ENCODE peak calls at places on chromosomes 4 and X, in eight cellular contexts. W is fibroblast of lung; D is left ventricle myocardium inferior; K is tibial artery; A is esophagus muscularis mucosa; Q is A549; Y is naive thymus-derived CD4-positive, alpha-beta T cell; G is ovary. J is an unnamed sample.

GRCh38 chr4:98505991-98506390 is 152.4 kb downstream of the TSPAN5 start:
- DNase-seq in W (no peak), D (no peak), K (no peak), A (no peak), Q (no peak), Y (no peak), G (no peak), J (no peak)

GRCh38 chrX:134738986-134739744 is 80.9 kb upstream of the PLAC1 start:
- DNase-seq in W (no peak), D (no peak), K (no peak), A (no peak), Q (no peak), Y (no peak), G (no peak), J (no peak)

GRCh38 chr4:107552306-107552705 is 167.7 kb downstream of the PAPSS1 start:
- DNase-seq in W (no peak), D (no peak), K (no peak), A (no peak), Q (no peak), Y (no peak), G (no peak), J (no peak)

GRCh38 chr4:76292730-76293129 is 13.8 kb upstream of the STBD1 start:
- DNase-seq in W (no peak), D (no peak), K (no peak), A (no peak), Q (no peak), Y (no peak), G (no peak), J (no peak)

GRCh38 chr4:151807220-151807619 is 46.4 kb upstream of the GATB start:
- DNase-seq in W (peak), D (peak), K (no peak), A (no peak), Q (no peak), Y (no peak), G (no peak), J (no peak)

GRCh38 chr4:152273343-152273742 is 262.5 kb downstream of the FBXW7 start:
- DNase-seq in W (no peak), D (no peak), K (no peak), A (peak), Q (no peak), Y (no peak), G (no peak), J (no peak)

GRCh38 chrX:9807355-9808182 is 21.3 kb downstream of the SHROOM2 start:
- DNase-seq in W (no peak), D (no peak), K (no peak), A (no peak), Q (no peak), Y (no peak), G (no peak), J (no peak)

GRCh38 chr4:77418333-77418732 is 187.3 kb upstream of the CXCL13 start:
- DNase-seq in W (no peak), D (no peak), K (no peak), A (no peak), Q (no peak), Y (no peak), G (no peak), J (no peak)

GRCh38 chr4:128840711-128841318 is 31.3 kb downstream of the JADE1 start:
- DNase-seq in W (no peak), D (no peak), K (no peak), A (no peak), Q (no peak), Y (no peak), G (no peak), J (no peak)

GRCh38 chrX:15686818-15687685 is 22.4 kb upstream of the CLTRN start:
- DNase-seq in W (peak), D (no peak), K (peak), A (no peak), Q (peak), Y (peak), G (peak), J (peak)

GRCh38 chrX:110146521-110146920 is 143.6 kb downstream of the TMEM164 start:
- DNase-seq in W (peak), D (no peak), K (no peak), A (no peak), Q (peak), Y (no peak), G (peak), J (peak)

GRCh38 chr4:13534344-13535063 is 9.8 kb downstream of the NKX3-2 start:
- DNase-seq in W (no peak), D (no peak), K (no peak), A (peak), Q (no peak), Y (no peak), G (no peak), J (no peak)

GRCh38 chrX:153474718-153475117 is 4.3 kb upstream of the HAUS7 start:
- DNase-seq in W (peak), D (peak), K (peak), A (no peak), Q (no peak), Y (peak), G (peak), J (peak)

GRCh38 chr4:142091085-142091513 is 454.7 kb downstream of the IL15 start:
- DNase-seq in W (peak), D (no peak), K (peak), A (no peak), Q (peak), Y (no peak), G (peak), J (no peak)

GRCh38 chrX:153482376-153483015 is 12.1 kb upstream of the HAUS7 start:
- DNase-seq in W (no peak), D (no peak), K (no peak), A (no peak), Q (no peak), Y (no peak), G (no peak), J (no peak)

GRCh38 chrX:49884290-49884862 is 5.1 kb downstream of the USP27X start:
- DNase-seq in W (peak), D (peak), K (peak), A (no peak), Q (peak), Y (peak), G (peak), J (peak)

GRCh38 chr4:34108456-34108855 is 2135.9 kb downstream of the ARAP2 start:
- DNase-seq in W (peak), D (no peak), K (no peak), A (no peak), Q (no peak), Y (no peak), G (no peak), J (no peak)

GRCh38 chr4:183256756-183257385 is 63.2 kb downstream of the CLDN22 start:
- DNase-seq in W (peak), D (peak), K (peak), A (no peak), Q (peak), Y (peak), G (peak), J (peak)

GRCh38 chr4:175651701-175652100 is 160.4 kb downstream of the GPM6A start:
- DNase-seq in W (no peak), D (no peak), K (no peak), A (no peak), Q (no peak), Y (no peak), G (no peak), J (no peak)

GRCh38 chr4:30718021-30718888 is 1.9 kb upstream of the PCDH7 start:
- DNase-seq in W (peak), D (peak), K (peak), A (no peak), Q (peak), Y (no peak), G (peak), J (no peak)

GRCh38 chr4:86358176-86358701 is 1.6 kb downstream of the MAPK10 start:
- DNase-seq in W (peak), D (no peak), K (no peak), A (no peak), Q (no peak), Y (no peak), G (peak), J (no peak)

GRCh38 chr4:117134386-117134785 is 49.0 kb upstream of the TRAM1L1 start:
- DNase-seq in W (peak), D (no peak), K (no peak), A (no peak), Q (peak), Y (no peak), G (no peak), J (no peak)

GRCh38 chr4:142752331-142752830 is 93.7 kb downstream of the INPP4B start:
- DNase-seq in W (no peak), D (no peak), K (no peak), A (no peak), Q (no peak), Y (no peak), G (no peak), J (no peak)

GRCh38 chr4:163161536-163162205 is 5.0 kb downstream of the NAF1 start:
- DNase-seq in W (peak), D (no peak), K (no peak), A (no peak), Q (no peak), Y (no peak), G (no peak), J (no peak)
- H3K27ac ChIP-seq in W (peak), D (no peak), K (no peak), A (no peak), Q (no peak), Y (no peak), G (no peak), J (no peak)

GRCh38 chr4:105357258-105357657 is 116.6 kb downstream of the PPA2 start:
- DNase-seq in W (no peak), D (no peak), K (no peak), A (no peak), Q (no peak), Y (no peak), G (no peak), J (no peak)
- H3K27ac ChIP-seq in W (no peak), D (no peak), K (no peak), A (no peak), Q (no peak), Y (no peak), G (no peak), J (no peak)

DNA sequence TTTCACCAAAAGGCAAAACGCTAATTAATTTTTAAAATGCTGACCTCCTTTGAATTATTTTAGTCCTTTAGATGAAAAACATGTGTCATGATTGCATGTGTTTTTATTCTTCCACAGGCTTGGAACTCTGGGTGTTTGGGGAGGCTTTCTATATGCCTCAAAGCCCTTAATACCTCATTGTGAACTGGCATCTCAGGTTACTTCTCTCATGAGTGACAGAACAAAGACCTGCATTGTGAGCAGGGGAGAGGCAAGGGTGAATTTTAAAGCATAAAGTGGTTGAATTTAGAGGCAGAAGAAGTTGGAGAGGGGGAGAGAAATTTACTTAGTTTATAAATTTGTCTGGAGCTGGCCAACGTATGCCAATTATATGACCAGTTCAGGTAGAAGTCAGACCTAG is 119.5 kb downstream of the ARSF start:
- DNase-seq in W (no peak), D (no peak), K (no peak), A (no peak), Q (no peak), Y (no peak), G (no peak), J (no peak)
- H3K27ac ChIP-seq in W (no peak), D (peak), K (no peak), A (no peak), Q (no peak), Y (no peak), G (no peak), J (no peak)

GRCh38 chr4:94598758-94599157 is 147.0 kb downstream of the PDLIM5 start:
- DNase-seq in W (no peak), D (no peak), K (no peak), A (no peak), Q (no peak), Y (no peak), G (no peak), J (no peak)
- H3K27ac ChIP-seq in W (no peak), D (no peak), K (no peak), A (no peak), Q (no peak), Y (no peak), G (no peak), J (no peak)

DNA sequence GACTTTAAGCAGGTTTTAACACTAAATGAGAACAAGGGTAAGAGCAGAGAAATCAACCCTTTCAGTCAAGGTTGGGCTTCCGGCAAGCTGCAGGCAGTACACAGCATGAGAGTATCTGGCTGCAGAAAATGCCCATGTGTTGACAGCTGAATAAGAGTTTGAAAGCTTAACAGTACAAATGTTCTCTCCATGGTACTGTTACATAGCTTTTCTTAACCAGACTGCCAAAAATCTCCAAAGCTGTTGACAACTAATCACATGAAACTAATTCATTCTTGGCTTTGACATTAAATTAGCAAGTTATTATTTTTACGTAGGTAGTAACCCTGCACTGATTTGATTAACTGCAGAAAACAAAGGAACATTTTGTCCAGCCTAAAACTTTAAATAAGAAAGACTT is 153.5 kb downstream of the SLC10A7 start:
- DNase-seq in W (peak), D (peak), K (no peak), A (no peak), Q (no peak), Y (no peak), G (no peak), J (no peak)
- H3K27ac ChIP-seq in W (no peak), D (peak), K (no peak), A (no peak), Q (no peak), Y (no peak), G (no peak), J (no peak)